ENCODE peak calls at places on chromosomes 1 and 21, in eight cellular contexts. Y is progenitor cell of endocrine pancreas; I is foreskin fibroblast; T is left ventricle myocardium inferior; V is right atrium auricular region; R is PC-3; H is activated CD4-positive, alpha-beta T cell treated with anti-CD3 and anti-CD28 coated beads, Interleukin-2, amount 10 ng/mL, durations not matched to agents 7 days and 5 days; S is pancreas. L is an unnamed sample.
A peak's percentile ranks its signal among the peaks of the same experiment; 100 is the strongest.

GRCh38 chr21:42503711-42504110 is 7.7 kb upstream of the RSPH1 start:
- DNase-seq in Y (no peak), H (no peak), V (no peak), R (no peak), T (no peak), I (no peak), S (no peak), L (no peak)

GRCh38 chr1:238677567-238677966 is 708.8 kb upstream of the CHRM3 start:
- DNase-seq in S (no peak), T (no peak), V (no peak), R (peak; percentile 46), Y (no peak), H (no peak), I (no peak), L (no peak)

GRCh38 chr21:28436286-28436932 is 556.3 kb downstream of the LTN1 start:
- DNase-seq in R (peak; percentile 79), T (no peak), Y (no peak), V (no peak), H (no peak), S (no peak), I (peak; percentile 88), L (no peak)

GRCh38 chr1:25095635-25096200 is 136.6 kb downstream of the SYF2 start:
- DNase-seq in T (no peak), S (no peak), R (no peak), H (peak; percentile 72), I (no peak), V (no peak), Y (no peak), L (peak; percentile 81)

GRCh38 chr1:173208146-173208545 is 1.0 kb upstream of the TNFSF4 start:
- DNase-seq in I (no peak), H (no peak), Y (no peak), S (no peak), V (no peak), R (peak; percentile 41), T (no peak), L (no peak)

GRCh38 chr1:171868217-171868616 is 26.9 kb downstream of the DNM3 start:
- DNase-seq in I (no peak), Y (no peak), V (no peak), S (no peak), T (no peak), R (no peak), H (no peak), L (no peak)

GRCh38 chr1:213989740-213990472 is 2.1 kb downstream of the PROX1 start:
- DNase-seq in S (peak; percentile 61), I (no peak), R (no peak), V (no peak), T (no peak), Y (no peak), H (no peak), L (no peak)

GRCh38 chr21:38741092-38741975 is 64.4 kb upstream of the ETS2 start:
- DNase-seq in I (no peak), H (no peak), V (no peak), R (no peak), T (no peak), S (no peak), Y (no peak), L (no peak)

GRCh38 chr21:41824466-41825207 is 54.5 kb downstream of the PRDM15 start:
- DNase-seq in V (no peak), I (no peak), R (no peak), S (no peak), H (no peak), Y (no peak), T (no peak), L (no peak)

GRCh38 chr21:32886339-32886738 is 114.8 kb upstream of the PAXBP1 start:
- DNase-seq in S (no peak), I (no peak), R (peak; percentile 9), H (peak; percentile 13), T (no peak), Y (no peak), V (no peak), L (peak; percentile 33)

GRCh38 chr1:156945881-156946661 is 25.6 kb downstream of the LRRC71 start:
- DNase-seq in I (no peak), H (no peak), T (no peak), V (no peak), S (no peak), Y (no peak), R (peak; percentile 70), L (no peak)

GRCh38 chr1:43270421-43271095 is 775 bp downstream of the TMEM125 start:
- DNase-seq in H (no peak), S (peak; percentile 94), R (peak; percentile 88), V (no peak), Y (peak; percentile 71), I (no peak), T (no peak), L (no peak)

GRCh38 chr1:207049974-207050391 is 1.0 kb downstream of the YOD1 start:
- DNase-seq in V (no peak), H (peak; percentile 72), T (no peak), R (peak; percentile 82), I (peak; percentile 39), S (peak; percentile 24), Y (no peak), L (peak; percentile 68)

GRCh38 chr1:91502882-91503184 is 2.2 kb downstream of the CDC7 start:
- DNase-seq in R (peak; percentile 33), T (no peak), H (peak; percentile 19), Y (no peak), V (no peak), S (no peak), I (peak; percentile 32), L (no peak)

GRCh38 chr1:153771841-153772593 is 3.2 kb upstream of the SLC27A3 start:
- DNase-seq in I (no peak), S (no peak), Y (peak; percentile 58), H (no peak), V (no peak), R (no peak), T (no peak), L (no peak)

L was measured in Jurkat, Clone E6-1.